ENCODE peak calls at places on chromosomes 16 and 17, in four cellular contexts. One of them, this sample, is unnamed.

GRCh38 chr17:14737984-14738651 is 437.2 kb downstream of the HS3ST3B1 start:
- DNase-seq in aorta: peak
- DNase-seq in dermis blood vessel endothelial cell: no peak
- DNase-seq in stimulated activated CD8-positive, alpha-beta memory T cell treated with anti-CD3 and anti-CD28 coated beads, Interleukin-7, amount 100 ng/mL, for 24 hours: no peak
- DNase-seq in this sample: no peak

GRCh38 chr17:59154335-59154720 is 658 bp downstream of the SKA2 start:
- DNase-seq in aorta: peak
- DNase-seq in dermis blood vessel endothelial cell: peak
- DNase-seq in stimulated activated CD8-positive, alpha-beta memory T cell treated with anti-CD3 and anti-CD28 coated beads, Interleukin-7, amount 100 ng/mL, for 24 hours: no peak
- DNase-seq in this sample: no peak

GRCh38 chr16:67456383-67457140 is 24.4 kb downstream of the ATP6V0D1 start:
- DNase-seq in aorta: peak
- DNase-seq in dermis blood vessel endothelial cell: peak
- DNase-seq in stimulated activated CD8-positive, alpha-beta memory T cell treated with anti-CD3 and anti-CD28 coated beads, Interleukin-7, amount 100 ng/mL, for 24 hours: no peak
- DNase-seq in this sample: no peak

GRCh38 chr17:42937712-42938596 is 26.3 kb downstream of the AARSD1 start:
- DNase-seq in aorta: no peak
- DNase-seq in dermis blood vessel endothelial cell: peak
- DNase-seq in stimulated activated CD8-positive, alpha-beta memory T cell treated with anti-CD3 and anti-CD28 coated beads, Interleukin-7, amount 100 ng/mL, for 24 hours: no peak
- DNase-seq in this sample: peak

GRCh38 chr17:58986005-58986404 is 120.7 kb downstream of the TRIM37 start:
- DNase-seq in aorta: no peak
- DNase-seq in dermis blood vessel endothelial cell: peak
- DNase-seq in stimulated activated CD8-positive, alpha-beta memory T cell treated with anti-CD3 and anti-CD28 coated beads, Interleukin-7, amount 100 ng/mL, for 24 hours: no peak
- DNase-seq in this sample: no peak

GRCh38 chr17:79940381-79941087 is 95.1 kb downstream of the TBC1D16 start:
- DNase-seq in aorta: peak
- DNase-seq in dermis blood vessel endothelial cell: no peak
- DNase-seq in stimulated activated CD8-positive, alpha-beta memory T cell treated with anti-CD3 and anti-CD28 coated beads, Interleukin-7, amount 100 ng/mL, for 24 hours: no peak
- DNase-seq in this sample: no peak

GRCh38 chr17:57486416-57486815 is 230.1 kb downstream of the MSI2 start:
- DNase-seq in aorta: no peak
- DNase-seq in dermis blood vessel endothelial cell: no peak
- DNase-seq in stimulated activated CD8-positive, alpha-beta memory T cell treated with anti-CD3 and anti-CD28 coated beads, Interleukin-7, amount 100 ng/mL, for 24 hours: no peak
- DNase-seq in this sample: peak

GRCh38 chr17:58756246-58757161 is 850 bp downstream of the PPM1E start:
- DNase-seq in aorta: no peak
- DNase-seq in dermis blood vessel endothelial cell: peak
- DNase-seq in stimulated activated CD8-positive, alpha-beta memory T cell treated with anti-CD3 and anti-CD28 coated beads, Interleukin-7, amount 100 ng/mL, for 24 hours: no peak
- DNase-seq in this sample: no peak

GRCh38 chr16:75238132-75238852 is 13.1 kb downstream of the BCAR1 start:
- DNase-seq in aorta: peak
- DNase-seq in dermis blood vessel endothelial cell: no peak
- DNase-seq in stimulated activated CD8-positive, alpha-beta memory T cell treated with anti-CD3 and anti-CD28 coated beads, Interleukin-7, amount 100 ng/mL, for 24 hours: no peak
- DNase-seq in this sample: no peak

GRCh38 chr17:39676198-39676819 is 8.1 kb downstream of the PNMT start:
- DNase-seq in aorta: peak
- DNase-seq in dermis blood vessel endothelial cell: no peak
- DNase-seq in stimulated activated CD8-positive, alpha-beta memory T cell treated with anti-CD3 and anti-CD28 coated beads, Interleukin-7, amount 100 ng/mL, for 24 hours: no peak
- DNase-seq in this sample: no peak

GRCh38 chr17:17494499-17495447 is 1.4 kb downstream of the RASD1 start:
- DNase-seq in aorta: peak
- DNase-seq in dermis blood vessel endothelial cell: peak
- DNase-seq in stimulated activated CD8-positive, alpha-beta memory T cell treated with anti-CD3 and anti-CD28 coated beads, Interleukin-7, amount 100 ng/mL, for 24 hours: no peak
- DNase-seq in this sample: peak

GRCh38 chr17:10271004-10271620 is 72.7 kb upstream of the GAS7 start:
- DNase-seq in aorta: no peak
- DNase-seq in dermis blood vessel endothelial cell: no peak
- DNase-seq in stimulated activated CD8-positive, alpha-beta memory T cell treated with anti-CD3 and anti-CD28 coated beads, Interleukin-7, amount 100 ng/mL, for 24 hours: no peak
- DNase-seq in this sample: no peak

GRCh38 chr17:77580956-77581355 is 377.5 kb upstream of the TNRC6C start:
- DNase-seq in aorta: peak
- DNase-seq in dermis blood vessel endothelial cell: no peak
- DNase-seq in stimulated activated CD8-positive, alpha-beta memory T cell treated with anti-CD3 and anti-CD28 coated beads, Interleukin-7, amount 100 ng/mL, for 24 hours: no peak
- DNase-seq in this sample: no peak

GRCh38 chr17:20234266-20234665 is 225.1 kb downstream of the SPECC1 start:
- DNase-seq in aorta: no peak
- DNase-seq in dermis blood vessel endothelial cell: no peak
- DNase-seq in stimulated activated CD8-positive, alpha-beta memory T cell treated with anti-CD3 and anti-CD28 coated beads, Interleukin-7, amount 100 ng/mL, for 24 hours: peak
- DNase-seq in this sample: no peak

GRCh38 chr16:4925791-4926190 is 11.2 kb downstream of the PPL start:
- DNase-seq in aorta: no peak
- DNase-seq in dermis blood vessel endothelial cell: no peak
- DNase-seq in stimulated activated CD8-positive, alpha-beta memory T cell treated with anti-CD3 and anti-CD28 coated beads, Interleukin-7, amount 100 ng/mL, for 24 hours: no peak
- DNase-seq in this sample: no peak

GRCh38 chr17:78967782-78968362 is 11.9 kb downstream of the LGALS3BP start:
- DNase-seq in aorta: no peak
- DNase-seq in dermis blood vessel endothelial cell: no peak
- DNase-seq in stimulated activated CD8-positive, alpha-beta memory T cell treated with anti-CD3 and anti-CD28 coated beads, Interleukin-7, amount 100 ng/mL, for 24 hours: no peak
- DNase-seq in this sample: no peak

GRCh38 chr17:12290207-12290606 is 269.5 kb downstream of the MAP2K4 start:
- DNase-seq in aorta: peak
- DNase-seq in dermis blood vessel endothelial cell: no peak
- DNase-seq in stimulated activated CD8-positive, alpha-beta memory T cell treated with anti-CD3 and anti-CD28 coated beads, Interleukin-7, amount 100 ng/mL, for 24 hours: no peak
- DNase-seq in this sample: no peak

GRCh38 chr17:2259769-2260536 is 43.6 kb downstream of the SMG6 start:
- DNase-seq in aorta: no peak
- DNase-seq in dermis blood vessel endothelial cell: no peak
- DNase-seq in stimulated activated CD8-positive, alpha-beta memory T cell treated with anti-CD3 and anti-CD28 coated beads, Interleukin-7, amount 100 ng/mL, for 24 hours: peak
- DNase-seq in this sample: no peak

GRCh38 chr17:19317359-19318095 is 45.0 kb downstream of the B9D1 start:
- DNase-seq in aorta: peak
- DNase-seq in dermis blood vessel endothelial cell: peak
- DNase-seq in stimulated activated CD8-positive, alpha-beta memory T cell treated with anti-CD3 and anti-CD28 coated beads, Interleukin-7, amount 100 ng/mL, for 24 hours: no peak
- DNase-seq in this sample: peak